ENCODE peak calls at places on chromosomes 11 and 22, in seven cellular contexts. S, L, U, O, J, P and N are unnamed samples.

GRCh38 chr11:122367809-122368231 is 251.8 kb upstream of the BLID start:
- DNase-seq in S (peak), L (no peak), U (no peak), O (no peak), J (no peak), P (peak), N (peak)

GRCh38 chr11:14029971-14030531 is 67.5 kb downstream of the SPON1 start:
- DNase-seq in S (peak), L (no peak), U (no peak), O (peak), J (peak), P (peak), N (no peak)

GRCh38 chr22:47784367-47784983 is 1022.0 kb downstream of the TBC1D22A start:
- DNase-seq in S (no peak), L (no peak), U (no peak), O (peak), J (no peak), P (no peak), N (no peak)

GRCh38 chr11:4826425-4826824 is 5.3 kb downstream of the OR51F2 start:
- DNase-seq in S (no peak), L (peak), U (no peak), O (no peak), J (peak), P (peak), N (peak)

GRCh38 chr11:118649941-118650340 is 29.5 kb downstream of the TREH start:
- DNase-seq in S (no peak), L (no peak), U (no peak), O (no peak), J (no peak), P (no peak), N (no peak)

GRCh38 chr11:33542921-33543320 is 157.7 kb downstream of the C11orf91 start:
- DNase-seq in S (peak), L (peak), U (peak), O (peak), J (peak), P (peak), N (no peak)

GRCh38 chr11:31340903-31341572 is 28.5 kb downstream of the DCDC1 start:
- DNase-seq in S (peak), L (no peak), U (no peak), O (peak), J (peak), P (peak), N (no peak)

GRCh38 chr11:100738701-100739100 is 51.6 kb downstream of the ARHGAP42 start:
- DNase-seq in S (no peak), L (no peak), U (no peak), O (no peak), J (no peak), P (peak), N (no peak)

GRCh38 chr11:91978747-91979146 is 245.9 kb upstream of the FAT3 start:
- DNase-seq in S (peak), L (no peak), U (no peak), O (no peak), J (no peak), P (no peak), N (peak)

GRCh38 chr11:69664103-69664775 is 10.9 kb downstream of the LTO1 start:
- DNase-seq in S (no peak), L (no peak), U (no peak), O (peak), J (no peak), P (no peak), N (no peak)

GRCh38 chr11:117743121-117743815 is 53.7 kb downstream of the DSCAML1 start:
- DNase-seq in S (no peak), L (no peak), U (no peak), O (no peak), J (peak), P (no peak), N (no peak)

GRCh38 chr22:26259510-26259909 is 90.2 kb downstream of the SEZ6L start:
- DNase-seq in S (peak), L (no peak), U (peak), O (peak), J (peak), P (peak), N (no peak)

GRCh38 chr11:12109591-12110196 is 696 bp upstream of the MICAL2 start:
- DNase-seq in S (no peak), L (no peak), U (no peak), O (no peak), J (no peak), P (no peak), N (no peak)

GRCh38 chr11:45267660-45268340 is 18.3 kb downstream of the SYT13 start:
- DNase-seq in S (no peak), L (no peak), U (no peak), O (no peak), J (no peak), P (no peak), N (no peak)

GRCh38 chr22:30565341-30565740 is 9.1 kb downstream of the GAL3ST1 start:
- DNase-seq in S (peak), L (no peak), U (no peak), O (no peak), J (no peak), P (peak), N (peak)

GRCh38 chr11:112837162-112837826 is 123.9 kb upstream of the NCAM1 start:
- DNase-seq in S (no peak), L (no peak), U (no peak), O (peak), J (peak), P (peak), N (no peak)

GRCh38 chr11:14656536-14657457 is 13.2 kb downstream of the PDE3B start:
- DNase-seq in S (no peak), L (no peak), U (no peak), O (no peak), J (no peak), P (no peak), N (no peak)

GRCh38 chr11:43130616-43131015 is 181.2 kb upstream of the API5 start:
- DNase-seq in S (no peak), L (no peak), U (no peak), O (peak), J (peak), P (no peak), N (no peak)